ENCODE peak calls at places on chromosomes 13 and 19, in six cellular contexts. G is left ventricle myocardium superior; I is activated naive CD8-positive, alpha-beta T cell treated with anti-CD3 and anti-CD28 coated beads for 36 hours; P is tibial nerve; O is GM23338; F is PC-9. T is an unnamed sample.

GRCh38 chr19:23762884-23763711 is 4.4 kb upstream of the ZNF681 start:
- DNase-seq in G (peak; percentile 92), I (peak; percentile 84), P (no peak), O (peak; percentile 98), F (peak; percentile 91), T (peak; percentile 93)

GRCh38 chr13:25965596-25965995 is 86.2 kb downstream of the SHISA2 start:
- DNase-seq in G (no peak), I (no peak), P (no peak), O (no peak), F (no peak), T (no peak)

GRCh38 chr13:24627090-24627714 is 53.0 kb upstream of the ATP12A start:
- DNase-seq in G (no peak), I (no peak), P (no peak), O (peak; percentile 90), F (no peak), T (no peak)

GRCh38 chr13:78177306-78177705 is 258.7 kb upstream of the EDNRB start:
- DNase-seq in G (no peak), I (no peak), P (no peak), O (no peak), F (no peak), T (no peak)

GRCh38 chr19:13597625-13598024 is 91.3 kb upstream of the CACNA1A start:
- DNase-seq in G (no peak), I (peak; percentile 45), P (peak; percentile 47), O (peak; percentile 76), F (peak; percentile 40), T (no peak)

GRCh38 chr19:45160870-45161714 is at the start of gene NKPD1:
- DNase-seq in G (no peak), I (no peak), P (no peak), O (peak; percentile 62), F (peak; percentile 66), T (no peak)

GRCh38 chr13:99198630-99199029 is 2.0 kb upstream of the UBAC2 start:
- DNase-seq in G (no peak), I (no peak), P (no peak), O (no peak), F (peak; percentile 92), T (no peak)

GRCh38 chr19:548841-549830 is 5.3 kb downstream of the GZMM start:
- DNase-seq in G (no peak), I (no peak), P (no peak), O (no peak), F (no peak), T (peak; percentile 63)

GRCh38 chr19:3189702-3190469 is 4.2 kb downstream of the NCLN start:
- DNase-seq in G (no peak), I (no peak), P (no peak), O (peak; percentile 57), F (no peak), T (no peak)

T was measured in right cardiac atrium.